ENCODE peak calls at places on chromosomes 3 and 15, in six cellular contexts. One of them, this sample, is unnamed.

GRCh38 chr3:16264708-16265454 is at the start of the genes DPH3 and OXNAD1:
- DNase-seq in heart left ventricle: peak; percentile 100
- DNase-seq in Peyer's patch: peak; percentile 99
- DNase-seq in cardiac muscle cell: peak; percentile 100
- DNase-seq in psoas muscle: peak; percentile 100
- DNase-seq in heart right ventricle: peak; percentile 99
- DNase-seq in this sample: peak; percentile 100

GRCh38 chr3:107431298-107432012 is 54.2 kb downstream of the CCDC54 start:
- DNase-seq in heart left ventricle: peak; percentile 78
- DNase-seq in Peyer's patch: peak; percentile 78
- DNase-seq in cardiac muscle cell: peak; percentile 69
- DNase-seq in psoas muscle: peak; percentile 77
- DNase-seq in heart right ventricle: peak; percentile 68
- DNase-seq in this sample: peak; percentile 72

GRCh38 chr15:49044002-49044401 is 2.2 kb downstream of the SECISBP2L start:
- DNase-seq in heart left ventricle: no peak
- DNase-seq in Peyer's patch: no peak
- DNase-seq in cardiac muscle cell: no peak
- DNase-seq in psoas muscle: no peak
- DNase-seq in heart right ventricle: no peak
- DNase-seq in this sample: no peak

GRCh38 chr15:34709866-34710265 is 44.9 kb downstream of the GJD2 start:
- DNase-seq in heart left ventricle: no peak
- DNase-seq in Peyer's patch: no peak
- DNase-seq in cardiac muscle cell: no peak
- DNase-seq in psoas muscle: no peak
- DNase-seq in heart right ventricle: no peak
- DNase-seq in this sample: no peak

GRCh38 chr15:38398134-38398533 is 55.8 kb upstream of the FAM98B start:
- DNase-seq in heart left ventricle: no peak
- DNase-seq in Peyer's patch: no peak
- DNase-seq in cardiac muscle cell: no peak
- DNase-seq in psoas muscle: peak; percentile 50
- DNase-seq in heart right ventricle: peak; percentile 23
- DNase-seq in this sample: peak; percentile 76

GRCh38 chr3:31377045-31377642 is 155.6 kb upstream of the STT3B start:
- DNase-seq in heart left ventricle: no peak
- DNase-seq in Peyer's patch: no peak
- DNase-seq in cardiac muscle cell: no peak
- DNase-seq in psoas muscle: no peak
- DNase-seq in heart right ventricle: no peak
- DNase-seq in this sample: no peak

GRCh38 chr3:148737104-148737525 is 39.4 kb downstream of the AGTR1 start:
- DNase-seq in heart left ventricle: no peak
- DNase-seq in Peyer's patch: no peak
- DNase-seq in cardiac muscle cell: no peak
- DNase-seq in psoas muscle: no peak
- DNase-seq in heart right ventricle: no peak
- DNase-seq in this sample: no peak

GRCh38 chr3:16174389-16174788 is at the start of gene GALNT15:
- DNase-seq in heart left ventricle: peak; percentile 74
- DNase-seq in Peyer's patch: peak; percentile 65
- DNase-seq in cardiac muscle cell: peak; percentile 69
- DNase-seq in psoas muscle: peak; percentile 95
- DNase-seq in heart right ventricle: peak; percentile 87
- DNase-seq in this sample: peak; percentile 96

GRCh38 chr3:24579008-24579407 is 84.4 kb upstream of the THRB start:
- DNase-seq in heart left ventricle: no peak
- DNase-seq in Peyer's patch: no peak
- DNase-seq in cardiac muscle cell: no peak
- DNase-seq in psoas muscle: no peak
- DNase-seq in heart right ventricle: no peak
- DNase-seq in this sample: no peak

GRCh38 chr3:61173685-61174084 is 77.6 kb downstream of the FHIT start:
- DNase-seq in heart left ventricle: no peak
- DNase-seq in Peyer's patch: no peak
- DNase-seq in cardiac muscle cell: peak; percentile 1
- DNase-seq in psoas muscle: no peak
- DNase-seq in heart right ventricle: no peak
- DNase-seq in this sample: no peak

GRCh38 chr15:48965972-48966371 is 2.3 kb upstream of the SHC4 start:
- DNase-seq in heart left ventricle: no peak
- DNase-seq in Peyer's patch: no peak
- DNase-seq in cardiac muscle cell: no peak
- DNase-seq in psoas muscle: no peak
- DNase-seq in heart right ventricle: no peak
- DNase-seq in this sample: no peak

GRCh38 chr15:81155375-81156218 is 21.5 kb downstream of the CFAP161 start:
- DNase-seq in heart left ventricle: no peak
- DNase-seq in Peyer's patch: no peak
- DNase-seq in cardiac muscle cell: peak; percentile 50
- DNase-seq in psoas muscle: peak; percentile 36
- DNase-seq in heart right ventricle: no peak
- DNase-seq in this sample: peak; percentile 82

GRCh38 chr3:178847170-178847569 is 224.4 kb downstream of the ZMAT3 start:
- DNase-seq in heart left ventricle: no peak
- DNase-seq in Peyer's patch: no peak
- DNase-seq in cardiac muscle cell: no peak
- DNase-seq in psoas muscle: no peak
- DNase-seq in heart right ventricle: no peak
- DNase-seq in this sample: no peak

GRCh38 chr15:72516734-72517133 is 42.6 kb downstream of the ARIH1 start:
- DNase-seq in heart left ventricle: no peak
- DNase-seq in Peyer's patch: no peak
- DNase-seq in cardiac muscle cell: no peak
- DNase-seq in psoas muscle: no peak
- DNase-seq in heart right ventricle: no peak
- DNase-seq in this sample: no peak

GRCh38 chr3:153038779-153039178 is 123.2 kb upstream of the RAP2B start:
- DNase-seq in heart left ventricle: peak; percentile 16
- DNase-seq in Peyer's patch: peak; percentile 53
- DNase-seq in cardiac muscle cell: no peak
- DNase-seq in psoas muscle: no peak
- DNase-seq in heart right ventricle: no peak
- DNase-seq in this sample: no peak

GRCh38 chr15:53323197-53323596 is 436.3 kb downstream of the WDR72 start:
- DNase-seq in heart left ventricle: no peak
- DNase-seq in Peyer's patch: no peak
- DNase-seq in cardiac muscle cell: peak; percentile 11
- DNase-seq in psoas muscle: no peak
- DNase-seq in heart right ventricle: no peak
- DNase-seq in this sample: no peak

GRCh38 chr15:32659340-32659831 is 17.9 kb downstream of the SCG5 start:
- DNase-seq in heart left ventricle: no peak
- DNase-seq in Peyer's patch: no peak
- DNase-seq in cardiac muscle cell: no peak
- DNase-seq in psoas muscle: peak; percentile 20
- DNase-seq in heart right ventricle: no peak
- DNase-seq in this sample: no peak

GRCh38 chr3:89380006-89380405 is 272.6 kb downstream of the EPHA3 start:
- DNase-seq in heart left ventricle: no peak
- DNase-seq in Peyer's patch: no peak
- DNase-seq in cardiac muscle cell: no peak
- DNase-seq in psoas muscle: no peak
- DNase-seq in heart right ventricle: no peak
- DNase-seq in this sample: no peak

GRCh38 chr3:14839236-14839635 is 20.5 kb downstream of the FGD5 start:
- DNase-seq in heart left ventricle: no peak
- DNase-seq in Peyer's patch: no peak
- DNase-seq in cardiac muscle cell: no peak
- DNase-seq in psoas muscle: no peak
- DNase-seq in heart right ventricle: no peak
- DNase-seq in this sample: no peak

GRCh38 chr3:125349556-125350165 is 25.5 kb downstream of the ZNF148 start:
- DNase-seq in heart left ventricle: no peak
- DNase-seq in Peyer's patch: no peak
- DNase-seq in cardiac muscle cell: no peak
- DNase-seq in psoas muscle: no peak
- DNase-seq in heart right ventricle: no peak
- DNase-seq in this sample: no peak

DNA sequence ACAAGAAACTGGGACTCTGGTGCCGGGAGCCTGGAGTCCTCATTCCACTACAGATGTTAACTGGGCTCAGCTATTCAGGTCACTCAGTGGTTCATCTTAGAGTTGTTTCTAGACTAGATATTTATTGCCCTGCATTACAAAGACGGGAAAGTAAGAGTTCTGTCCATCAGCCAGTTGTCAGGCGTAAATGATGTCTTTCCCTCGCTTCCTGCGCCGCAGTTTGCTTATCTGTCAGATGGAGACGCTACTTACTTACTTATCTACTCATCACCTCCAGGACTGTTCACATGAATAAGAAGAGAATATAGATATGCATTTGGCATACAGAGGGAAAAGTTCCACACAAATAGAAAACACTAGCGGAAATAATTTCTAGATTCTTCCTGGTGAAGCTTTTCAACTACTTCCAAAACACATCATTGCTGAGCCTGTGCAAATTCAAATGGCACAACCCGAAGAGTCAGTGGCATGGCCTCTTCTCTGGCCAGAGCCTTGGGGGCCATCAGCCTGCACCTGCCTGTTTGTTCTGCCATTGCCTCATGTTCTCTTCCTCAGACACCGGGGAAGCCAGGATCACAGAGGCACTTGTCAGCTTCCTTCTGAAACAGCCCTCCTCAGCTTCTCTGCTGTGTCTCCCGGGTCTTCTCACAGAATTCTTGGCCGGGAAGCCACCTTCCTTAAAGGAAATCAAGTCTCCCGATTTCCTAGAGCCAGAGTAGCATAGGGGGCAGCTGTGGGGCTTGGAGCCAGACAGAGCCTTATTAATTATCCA is 47.6 kb upstream of the CGNL1 start:
- DNase-seq in heart left ventricle: no peak
- DNase-seq in Peyer's patch: no peak
- DNase-seq in cardiac muscle cell: no peak
- DNase-seq in psoas muscle: no peak
- DNase-seq in heart right ventricle: no peak
- DNase-seq in this sample: no peak
- H3K4me3 ChIP-seq in heart left ventricle: no peak overlapping the region
- H3K4me3 ChIP-seq in Peyer's patch: no peak overlapping the region
- H3K4me3 ChIP-seq in cardiac muscle cell: no peak overlapping the region
- H3K4me3 ChIP-seq in psoas muscle: no peak overlapping the region
- H3K4me3 ChIP-seq in heart right ventricle: no peak overlapping the region
- H3K4me3 ChIP-seq in this sample: no peak overlapping the region

GRCh38 chr3:55587476-55587875 is 100.4 kb upstream of the WNT5A start:
- DNase-seq in heart left ventricle: no peak
- DNase-seq in Peyer's patch: no peak
- DNase-seq in cardiac muscle cell: no peak
- DNase-seq in psoas muscle: no peak
- DNase-seq in heart right ventricle: no peak
- DNase-seq in this sample: no peak

GRCh38 chr3:55584716-55585368 is 97.7 kb upstream of the WNT5A start:
- DNase-seq in heart left ventricle: no peak
- DNase-seq in Peyer's patch: no peak
- DNase-seq in cardiac muscle cell: peak; percentile 49
- DNase-seq in psoas muscle: no peak
- DNase-seq in heart right ventricle: no peak
- DNase-seq in this sample: no peak

GRCh38 chr3:55585856-55586255 is 98.8 kb upstream of the WNT5A start:
- DNase-seq in heart left ventricle: no peak
- DNase-seq in Peyer's patch: no peak
- DNase-seq in cardiac muscle cell: no peak
- DNase-seq in psoas muscle: no peak
- DNase-seq in heart right ventricle: no peak
- DNase-seq in this sample: no peak

GRCh38 chr3:55591893-55592292 is 104.8 kb upstream of the WNT5A start:
- DNase-seq in heart left ventricle: no peak
- DNase-seq in Peyer's patch: no peak
- DNase-seq in cardiac muscle cell: no peak
- DNase-seq in psoas muscle: no peak
- DNase-seq in heart right ventricle: no peak
- DNase-seq in this sample: no peak

DNA sequence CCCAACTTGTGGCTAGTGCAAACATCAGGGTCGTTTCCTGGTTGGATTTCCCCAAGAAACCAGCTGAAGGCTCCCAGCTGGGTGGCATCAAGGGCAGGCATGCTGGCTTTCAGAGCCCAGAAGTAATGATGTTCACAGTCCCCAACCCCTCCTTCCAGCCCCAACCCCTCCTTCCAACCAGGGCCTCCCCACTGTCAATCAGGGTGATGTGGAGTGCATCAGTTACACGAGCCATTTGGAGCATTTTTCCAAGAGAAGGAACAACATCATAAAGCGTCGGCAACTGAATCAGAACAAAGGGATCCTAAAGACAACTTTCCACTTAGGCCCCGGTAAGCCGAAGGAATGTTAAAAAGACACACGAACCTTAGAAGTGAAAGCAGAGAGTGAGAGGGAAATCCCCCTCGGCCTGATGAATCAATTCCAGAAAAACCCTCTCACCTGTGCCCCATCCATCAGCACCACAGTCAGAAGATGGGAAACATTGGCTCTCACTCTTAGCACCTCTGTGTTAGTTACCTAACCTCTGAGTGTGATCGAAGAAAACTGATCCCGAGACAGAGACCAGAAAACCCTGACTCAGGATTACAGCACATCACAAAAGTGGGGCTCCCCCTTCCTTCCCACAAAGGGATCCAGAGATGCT is 101.1 kb upstream of the WNT5A start:
- DNase-seq in heart left ventricle: no peak
- DNase-seq in Peyer's patch: no peak
- DNase-seq in cardiac muscle cell: no peak
- DNase-seq in psoas muscle: no peak
- DNase-seq in heart right ventricle: no peak
- DNase-seq in this sample: no peak
- H3K4me1 ChIP-seq in heart left ventricle: no peaks in the 10 kb centered on the region
- H3K4me1 ChIP-seq in Peyer's patch: no peaks in the 10 kb centered on the region
- H3K4me1 ChIP-seq in cardiac muscle cell: peaks cover 36% of the 10 kb centered on the region
- H3K4me1 ChIP-seq in psoas muscle: no peaks in the 10 kb centered on the region
- H3K4me1 ChIP-seq in heart right ventricle: no peaks in the 10 kb centered on the region
- H3K4me1 ChIP-seq in this sample: no peaks in the 10 kb centered on the region

DNA sequence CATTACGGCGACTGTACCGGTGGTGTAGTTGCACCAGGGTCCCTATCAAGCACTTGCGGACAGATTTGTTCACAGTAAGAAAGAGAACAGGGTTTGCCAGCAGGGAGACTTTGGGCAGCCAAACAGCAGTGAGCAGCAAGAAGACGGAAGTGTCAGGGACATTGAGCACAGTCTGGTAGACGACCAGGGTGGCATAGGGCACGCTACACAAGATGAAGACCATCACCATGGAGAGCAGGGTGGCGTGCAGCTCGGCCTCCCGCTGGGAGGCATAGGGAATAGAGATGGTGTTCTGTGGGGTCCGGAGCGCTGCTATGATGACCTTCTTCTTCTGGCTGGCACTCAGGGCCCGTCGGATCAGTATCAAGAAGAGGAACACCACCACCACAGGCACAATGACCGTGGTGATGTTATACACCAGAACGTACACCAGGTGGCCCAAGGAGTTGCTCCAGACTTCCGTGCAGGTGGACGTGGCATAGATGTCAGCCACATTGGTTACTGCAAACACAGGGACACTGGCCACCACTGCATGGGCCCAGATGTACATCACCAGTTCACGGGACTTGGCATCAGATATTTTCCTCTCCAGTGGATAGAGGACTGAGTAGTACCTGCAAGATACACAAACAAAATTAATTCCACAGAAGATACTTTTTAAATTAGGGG is 19.1 kb upstream of the FSIP1 start:
- DNase-seq in heart left ventricle: no peak
- DNase-seq in Peyer's patch: no peak
- DNase-seq in cardiac muscle cell: peak; percentile 28
- DNase-seq in psoas muscle: no peak
- DNase-seq in heart right ventricle: no peak
- DNase-seq in this sample: no peak
- TF ChIP-seq CTCF in heart left ventricle: no peak
- TF ChIP-seq CTCF in Peyer's patch: peak; percentile 17
- TF ChIP-seq CTCF in cardiac muscle cell: peak; percentile 44
- TF ChIP-seq CTCF in psoas muscle: peak; percentile 17
- TF ChIP-seq CTCF in heart right ventricle: peak; percentile 24
- TF ChIP-seq CTCF in this sample: peak; percentile 48

GRCh38 chr3:36525115-36525711 is 144.9 kb downstream of the STAC start:
- DNase-seq in heart left ventricle: no peak
- DNase-seq in Peyer's patch: no peak
- DNase-seq in cardiac muscle cell: peak; percentile 25
- DNase-seq in psoas muscle: no peak
- DNase-seq in heart right ventricle: no peak
- DNase-seq in this sample: no peak
- H3K4me3 ChIP-seq in heart left ventricle: no peak overlapping the region
- H3K4me3 ChIP-seq in Peyer's patch: no peak overlapping the region
- H3K4me3 ChIP-seq in cardiac muscle cell: no peak overlapping the region
- H3K4me3 ChIP-seq in psoas muscle: no peak overlapping the region
- H3K4me3 ChIP-seq in heart right ventricle: no peak overlapping the region
- H3K4me3 ChIP-seq in this sample: no peak overlapping the region